ENCODE peak calls at places on chromosomes 2 and 18, in nine cellular contexts. D is endodermal cell, M is cardiac fibroblast, P is heart left ventricle, V is aorta, W is fibroblast of lung, S is SJSA1, Q is skeletal muscle cell, I is AG04450. K is an unnamed sample.

GRCh38 chr18:26438980-26439379 is 109.4 kb downstream of the KCTD1 start:
- DNase-seq in D (no peak), M (no peak), P (no peak), V (no peak), W (no peak), S (no peak), Q (no peak), I (no peak), K (no peak)

GRCh38 chr2:229634574-229635185 is 79.7 kb downstream of the DNER start:
- DNase-seq in D (peak; percentile 59), M (no peak), P (no peak), V (no peak), W (no peak), S (no peak), Q (no peak), I (no peak), K (no peak)

GRCh38 chr2:182301093-182301492 is 125.7 kb downstream of the PDE1A start:
- DNase-seq in D (no peak), M (peak; percentile 55), P (no peak), V (no peak), W (no peak), S (no peak), Q (no peak), I (no peak), K (no peak)

GRCh38 chr2:151150325-151150724 is 111.3 kb downstream of the RBM43 start:
- DNase-seq in D (no peak), M (peak; percentile 6), P (no peak), V (no peak), W (peak; percentile 53), S (no peak), Q (no peak), I (no peak), K (peak; percentile 67)

GRCh38 chr2:99336780-99337163 is 417 bp upstream of the EIF5B start:
- DNase-seq in D (no peak), M (no peak), P (no peak), V (no peak), W (no peak), S (no peak), Q (no peak), I (no peak), K (no peak)

GRCh38 chr2:157853211-157853610 is 22.9 kb downstream of the ACVR1 start:
- DNase-seq in D (peak; percentile 63), M (no peak), P (no peak), V (no peak), W (no peak), S (no peak), Q (no peak), I (no peak), K (no peak)

GRCh38 chr2:95062716-95063400 is 37.4 kb downstream of the MAL start:
- DNase-seq in D (peak; percentile 62), M (no peak), P (no peak), V (no peak), W (no peak), S (no peak), Q (no peak), I (no peak), K (no peak)

GRCh38 chr2:241314933-241315182 is 614 bp downstream of the HDLBP start:
- DNase-seq in D (no peak), M (no peak), P (no peak), V (no peak), W (no peak), S (no peak), Q (no peak), I (no peak), K (no peak)

GRCh38 chr2:41572154-41572553 is 475.7 kb upstream of the PKDCC start:
- DNase-seq in D (no peak), M (no peak), P (peak; percentile 44), V (no peak), W (no peak), S (no peak), Q (no peak), I (no peak), K (no peak)

GRCh38 chr2:103805746-103806145 is 1043.9 kb downstream of the TMEM182 start:
- DNase-seq in D (no peak), M (no peak), P (no peak), V (no peak), W (no peak), S (no peak), Q (no peak), I (no peak), K (no peak)

GRCh38 chr18:79575891-79576685 is 103.5 kb upstream of the CTDP1 start:
- DNase-seq in D (peak; percentile 44), M (peak; percentile 61), P (peak; percentile 77), V (peak; percentile 42), W (peak; percentile 84), S (peak; percentile 76), Q (peak; percentile 27), I (peak; percentile 77), K (no peak)

GRCh38 chr2:113281920-113282746 is 3.4 kb upstream of the PAX8 start:
- DNase-seq in D (no peak), M (no peak), P (no peak), V (no peak), W (peak; percentile 88), S (peak; percentile 63), Q (no peak), I (no peak), K (peak; percentile 60)

GRCh38 chr2:95552911-95553310 is 38.9 kb upstream of the TRIM43 start:
- DNase-seq in D (no peak), M (peak; percentile 9), P (peak; percentile 67), V (no peak), W (peak; percentile 19), S (no peak), Q (no peak), I (no peak), K (no peak)

GRCh38 chr2:121293450-121294325 is 8.7 kb upstream of the TFCP2L1 start:
- DNase-seq in D (no peak), M (no peak), P (peak; percentile 61), V (no peak), W (no peak), S (no peak), Q (no peak), I (no peak), K (no peak)

GRCh38 chr2:101038455-101039255 is 36.6 kb downstream of the RPL31 start:
- DNase-seq in D (peak; percentile 80), M (peak; percentile 13), P (no peak), V (no peak), W (no peak), S (no peak), Q (no peak), I (no peak), K (no peak)

GRCh38 chr2:133586978-133587377 is 18.7 kb upstream of the NCKAP5 start:
- DNase-seq in D (no peak), M (no peak), P (peak; percentile 37), V (no peak), W (peak; percentile 69), S (no peak), Q (no peak), I (no peak), K (no peak)

GRCh38 chr18:34871435-34871834 is 161.3 kb downstream of the DTNA start:
- DNase-seq in D (no peak), M (peak; percentile 3), P (no peak), V (no peak), W (no peak), S (no peak), Q (no peak), I (no peak), K (no peak)

GRCh38 chr2:148565272-148565894 is 79.2 kb upstream of the EPC2 start:
- DNase-seq in D (peak; percentile 54), M (peak; percentile 15), P (no peak), V (no peak), W (no peak), S (no peak), Q (no peak), I (no peak), K (no peak)

GRCh38 chr2:190670182-190670946 is 21.5 kb downstream of the NAB1 start:
- DNase-seq in D (no peak), M (no peak), P (no peak), V (no peak), W (no peak), S (no peak), Q (no peak), I (no peak), K (no peak)
- H3K4me3 ChIP-seq in D (no peak overlapping the region), M (no peak overlapping the region), P (no peak overlapping the region), V (no peak overlapping the region), W (no peak overlapping the region), S (no peak overlapping the region), Q (no peak overlapping the region), I (no peak overlapping the region), K (no peak overlapping the region)

GRCh38 chr2:168118733-168119518 is 128.5 kb downstream of the STK39 start:
- DNase-seq in D (peak; percentile 59), M (peak; percentile 86), P (no peak), V (no peak), W (peak; percentile 62), S (no peak), Q (peak; percentile 44), I (peak; percentile 54), K (peak; percentile 38)
- H3K4me3 ChIP-seq in D (no peak overlapping the region), M (no peak overlapping the region), P (no peak overlapping the region), V (no peak overlapping the region), W (no peak overlapping the region), S (no peak overlapping the region), Q (no peak overlapping the region), I (no peak overlapping the region), K (no peak overlapping the region)

DNA sequence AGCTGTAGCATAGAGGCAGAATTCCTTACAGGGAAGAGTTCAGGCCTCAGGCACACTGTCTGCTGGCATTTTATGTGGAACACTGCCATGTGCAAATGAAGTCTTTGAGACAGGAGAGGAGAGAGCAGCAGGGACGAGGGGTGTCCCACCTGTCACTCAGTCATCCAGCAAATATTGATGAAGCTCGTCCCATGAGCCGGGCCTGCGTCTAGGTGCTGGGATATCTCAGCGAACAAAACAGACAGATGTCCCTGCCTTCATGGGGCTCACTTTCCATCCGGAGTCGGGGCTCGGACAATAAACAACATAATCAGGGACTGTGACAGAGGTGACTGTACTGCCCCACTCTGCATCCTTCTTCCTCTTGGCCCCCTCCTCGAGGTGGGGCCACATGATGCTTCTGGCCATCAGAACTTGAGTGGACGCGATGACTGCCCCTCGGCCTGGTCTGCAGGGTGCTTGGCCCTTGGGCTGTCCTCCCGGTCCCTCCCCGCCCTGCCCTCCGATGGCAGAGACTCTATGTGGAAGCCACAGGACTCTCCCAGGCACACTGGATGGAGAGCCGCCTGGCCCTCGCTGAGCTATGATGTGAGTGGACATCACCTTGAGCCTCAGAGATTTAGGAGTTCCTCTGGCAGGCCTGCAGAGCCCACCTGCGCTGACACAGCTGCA is 78.8 kb downstream of the MBP start:
- DNase-seq in D (no peak), M (no peak), P (no peak), V (no peak), W (no peak), S (no peak), Q (no peak), I (no peak), K (no peak)
- H3K4me3 ChIP-seq in D (no peak overlapping the region), M (no peak overlapping the region), P (no peak overlapping the region), V (no peak overlapping the region), W (no peak overlapping the region), S (no peak overlapping the region), Q (no peak overlapping the region), I (no peak overlapping the region), K (no peak overlapping the region)

DNA sequence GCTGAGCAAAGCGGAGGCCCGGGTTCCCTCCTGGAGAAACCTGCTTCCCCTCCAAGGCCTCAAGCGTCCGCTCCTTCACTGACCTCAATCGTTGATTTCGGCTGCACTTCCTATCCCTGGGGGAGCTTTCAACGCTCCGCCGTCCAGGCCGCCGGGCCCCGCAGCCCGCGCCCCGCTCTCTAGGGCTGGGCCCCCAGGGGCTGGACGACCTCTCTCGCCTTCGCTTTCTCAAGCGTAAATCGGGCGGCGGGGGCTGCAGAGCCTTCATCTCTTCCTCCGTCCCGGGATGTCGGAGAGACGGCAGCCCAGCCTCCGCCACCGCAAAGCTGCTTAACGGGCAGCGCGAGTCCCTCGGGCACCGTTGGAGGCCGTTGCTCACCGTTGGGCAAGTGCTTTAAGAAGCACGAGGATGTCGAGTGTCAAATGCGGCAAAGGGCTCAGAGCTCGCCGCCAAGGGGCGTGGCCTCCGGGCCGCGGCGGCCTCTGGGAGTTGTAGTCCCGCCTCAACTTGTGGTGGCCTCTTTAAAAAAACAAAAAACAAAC is 8.5 kb downstream of the HES6 start:
- DNase-seq in D (peak; percentile 91), M (peak; percentile 71), P (peak; percentile 80), V (peak; percentile 75), W (peak; percentile 54), S (no peak), Q (no peak), I (no peak), K (peak; percentile 49)
- H3K4me3 ChIP-seq in D (peak overlapping the region; percentile 75), M (peak overlapping the region; percentile 55), P (peak overlapping the region; percentile 60), V (no peak overlapping the region), W (no peak overlapping the region), S (no peak overlapping the region), Q (peak overlapping the region; percentile 49), I (peak overlapping the region; percentile 53), K (peak overlapping the region; percentile 43)

K was measured in retinal pigment epithelial cell.